ENCODE peak calls at places on chromosomes 3 and 15, in five cellular contexts. One of them, this sample, is unnamed.
A peak's percentile ranks its signal among the peaks of the same experiment; 100 is the strongest.

GRCh38 chr3:160756907-160757623 is 1.0 kb downstream of the PPM1L start:
- DNase-seq in CD8-positive, alpha-beta T cell: peak; percentile 4
- DNase-seq in kidney: peak; percentile 64
- DNase-seq in cardiac muscle cell: peak; percentile 43
- DNase-seq in breast epithelium: no peak
- DNase-seq in this sample: peak; percentile 64

GRCh38 chr15:40192942-40193341 is 32.1 kb downstream of the BUB1B start:
- DNase-seq in CD8-positive, alpha-beta T cell: no peak
- DNase-seq in kidney: no peak
- DNase-seq in cardiac muscle cell: no peak
- DNase-seq in breast epithelium: no peak
- DNase-seq in this sample: no peak

GRCh38 chr3:115022835-115023398 is 124.2 kb downstream of the ZBTB20 start:
- DNase-seq in CD8-positive, alpha-beta T cell: no peak
- DNase-seq in kidney: no peak
- DNase-seq in cardiac muscle cell: no peak
- DNase-seq in breast epithelium: no peak
- DNase-seq in this sample: no peak

GRCh38 chr3:143307613-143308183 is 188.1 kb downstream of the CHST2 start:
- DNase-seq in CD8-positive, alpha-beta T cell: no peak
- DNase-seq in kidney: no peak
- DNase-seq in cardiac muscle cell: no peak
- DNase-seq in breast epithelium: no peak
- DNase-seq in this sample: no peak

GRCh38 chr3:46356909-46357308 is 3.0 kb downstream of the CCR2 start:
- DNase-seq in CD8-positive, alpha-beta T cell: no peak
- DNase-seq in kidney: no peak
- DNase-seq in cardiac muscle cell: no peak
- DNase-seq in breast epithelium: no peak
- DNase-seq in this sample: no peak

GRCh38 chr15:92048739-92049138 is 195.2 kb downstream of the SLCO3A1 start:
- DNase-seq in CD8-positive, alpha-beta T cell: no peak
- DNase-seq in kidney: no peak
- DNase-seq in cardiac muscle cell: no peak
- DNase-seq in breast epithelium: no peak
- DNase-seq in this sample: no peak

GRCh38 chr3:172146349-172146748 is 107.0 kb downstream of the FNDC3B start:
- DNase-seq in CD8-positive, alpha-beta T cell: no peak
- DNase-seq in kidney: no peak
- DNase-seq in cardiac muscle cell: peak; percentile 52
- DNase-seq in breast epithelium: no peak
- DNase-seq in this sample: no peak

GRCh38 chr3:78751266-78751665 is 1016.5 kb downstream of the ROBO1 start:
- DNase-seq in CD8-positive, alpha-beta T cell: no peak
- DNase-seq in kidney: no peak
- DNase-seq in cardiac muscle cell: no peak
- DNase-seq in breast epithelium: no peak
- DNase-seq in this sample: no peak

GRCh38 chr15:48336940-48337339 is 5.7 kb downstream of the DUT start:
- DNase-seq in CD8-positive, alpha-beta T cell: peak; percentile 12
- DNase-seq in kidney: no peak
- DNase-seq in cardiac muscle cell: peak; percentile 23
- DNase-seq in breast epithelium: no peak
- DNase-seq in this sample: no peak

GRCh38 chr15:95192923-95193322 is 961.6 kb downstream of the MCTP2 start:
- DNase-seq in CD8-positive, alpha-beta T cell: no peak
- DNase-seq in kidney: no peak
- DNase-seq in cardiac muscle cell: no peak
- DNase-seq in breast epithelium: no peak
- DNase-seq in this sample: no peak

GRCh38 chr3:184239221-184239620 is 9.5 kb downstream of the ALG3 start:
- DNase-seq in CD8-positive, alpha-beta T cell: no peak
- DNase-seq in kidney: peak; percentile 45
- DNase-seq in cardiac muscle cell: no peak
- DNase-seq in breast epithelium: no peak
- DNase-seq in this sample: no peak

GRCh38 chr15:66515901-66516322 is 10.8 kb downstream of the ZWILCH start:
- DNase-seq in CD8-positive, alpha-beta T cell: no peak
- DNase-seq in kidney: no peak
- DNase-seq in cardiac muscle cell: no peak
- DNase-seq in breast epithelium: no peak
- DNase-seq in this sample: no peak

GRCh38 chr3:142180761-142181362 is 31.5 kb upstream of the TFDP2 start:
- DNase-seq in CD8-positive, alpha-beta T cell: peak; percentile 16
- DNase-seq in kidney: no peak
- DNase-seq in cardiac muscle cell: peak; percentile 33
- DNase-seq in breast epithelium: no peak
- DNase-seq in this sample: no peak

GRCh38 chr3:188571531-188572115 is 417.7 kb downstream of the LPP start:
- DNase-seq in CD8-positive, alpha-beta T cell: no peak
- DNase-seq in kidney: no peak
- DNase-seq in cardiac muscle cell: no peak
- DNase-seq in breast epithelium: no peak
- DNase-seq in this sample: no peak

GRCh38 chr15:62637498-62637897 is 405.0 kb upstream of the TPM1 start:
- DNase-seq in CD8-positive, alpha-beta T cell: no peak
- DNase-seq in kidney: no peak
- DNase-seq in cardiac muscle cell: no peak
- DNase-seq in breast epithelium: no peak
- DNase-seq in this sample: no peak

GRCh38 chr3:58044656-58045055 is 36.4 kb downstream of the FLNB start:
- DNase-seq in CD8-positive, alpha-beta T cell: no peak
- DNase-seq in kidney: no peak
- DNase-seq in cardiac muscle cell: no peak
- DNase-seq in breast epithelium: no peak
- DNase-seq in this sample: no peak

GRCh38 chr3:20130122-20130521 is 55.9 kb downstream of the SGO1 start:
- DNase-seq in CD8-positive, alpha-beta T cell: no peak
- DNase-seq in kidney: no peak
- DNase-seq in cardiac muscle cell: no peak
- DNase-seq in breast epithelium: no peak
- DNase-seq in this sample: no peak

GRCh38 chr3:155870945-155871745 is 695 bp downstream of the GMPS start:
- DNase-seq in CD8-positive, alpha-beta T cell: peak; percentile 40
- DNase-seq in kidney: peak; percentile 85
- DNase-seq in cardiac muscle cell: peak; percentile 56
- DNase-seq in breast epithelium: peak; percentile 34
- DNase-seq in this sample: peak; percentile 72

GRCh38 chr3:52346623-52347530 is 30.8 kb downstream of the DNAH1 start:
- DNase-seq in CD8-positive, alpha-beta T cell: no peak
- DNase-seq in kidney: peak; percentile 59
- DNase-seq in cardiac muscle cell: no peak
- DNase-seq in breast epithelium: no peak
- DNase-seq in this sample: peak; percentile 66

GRCh38 chr3:185732782-185733181 is 92.1 kb downstream of the IGF2BP2 start:
- DNase-seq in CD8-positive, alpha-beta T cell: no peak
- DNase-seq in kidney: no peak
- DNase-seq in cardiac muscle cell: no peak
- DNase-seq in breast epithelium: no peak
- DNase-seq in this sample: no peak

GRCh38 chr15:74906193-74906449 is 530 bp downstream of the FAM219B start:
- DNase-seq in CD8-positive, alpha-beta T cell: peak; percentile 22
- DNase-seq in kidney: no peak
- DNase-seq in cardiac muscle cell: peak; percentile 62
- DNase-seq in breast epithelium: no peak
- DNase-seq in this sample: peak; percentile 58

GRCh38 chr15:46344115-46344749 is 709.4 kb downstream of the SQOR start:
- DNase-seq in CD8-positive, alpha-beta T cell: no peak
- DNase-seq in kidney: no peak
- DNase-seq in cardiac muscle cell: no peak
- DNase-seq in breast epithelium: no peak
- DNase-seq in this sample: peak; percentile 3

GRCh38 chr15:73891328-73891975 is 18.1 kb downstream of the TBC1D21 start:
- DNase-seq in CD8-positive, alpha-beta T cell: no peak
- DNase-seq in kidney: peak; percentile 55
- DNase-seq in cardiac muscle cell: no peak
- DNase-seq in breast epithelium: no peak
- DNase-seq in this sample: no peak

GRCh38 chr15:81853349-81853748 is 192.5 kb downstream of the MEX3B start:
- DNase-seq in CD8-positive, alpha-beta T cell: no peak
- DNase-seq in kidney: no peak
- DNase-seq in cardiac muscle cell: no peak
- DNase-seq in breast epithelium: no peak
- DNase-seq in this sample: no peak

GRCh38 chr3:35883929-35884328 is 244.6 kb downstream of the ARPP21 start:
- DNase-seq in CD8-positive, alpha-beta T cell: no peak
- DNase-seq in kidney: no peak
- DNase-seq in cardiac muscle cell: no peak
- DNase-seq in breast epithelium: no peak
- DNase-seq in this sample: no peak

GRCh38 chr15:70956196-70956595 is 63.6 kb downstream of the LRRC49 start:
- DNase-seq in CD8-positive, alpha-beta T cell: no peak
- DNase-seq in kidney: no peak
- DNase-seq in cardiac muscle cell: no peak
- DNase-seq in breast epithelium: no peak
- DNase-seq in this sample: no peak

GRCh38 chr3:172138031-172138538 is 98.7 kb downstream of the FNDC3B start:
- DNase-seq in CD8-positive, alpha-beta T cell: no peak
- DNase-seq in kidney: no peak
- DNase-seq in cardiac muscle cell: no peak
- DNase-seq in breast epithelium: no peak
- DNase-seq in this sample: no peak

GRCh38 chr3:136444581-136444980 is 194.4 kb downstream of the PCCB start:
- DNase-seq in CD8-positive, alpha-beta T cell: no peak
- DNase-seq in kidney: no peak
- DNase-seq in cardiac muscle cell: no peak
- DNase-seq in breast epithelium: no peak
- DNase-seq in this sample: no peak

DNA sequence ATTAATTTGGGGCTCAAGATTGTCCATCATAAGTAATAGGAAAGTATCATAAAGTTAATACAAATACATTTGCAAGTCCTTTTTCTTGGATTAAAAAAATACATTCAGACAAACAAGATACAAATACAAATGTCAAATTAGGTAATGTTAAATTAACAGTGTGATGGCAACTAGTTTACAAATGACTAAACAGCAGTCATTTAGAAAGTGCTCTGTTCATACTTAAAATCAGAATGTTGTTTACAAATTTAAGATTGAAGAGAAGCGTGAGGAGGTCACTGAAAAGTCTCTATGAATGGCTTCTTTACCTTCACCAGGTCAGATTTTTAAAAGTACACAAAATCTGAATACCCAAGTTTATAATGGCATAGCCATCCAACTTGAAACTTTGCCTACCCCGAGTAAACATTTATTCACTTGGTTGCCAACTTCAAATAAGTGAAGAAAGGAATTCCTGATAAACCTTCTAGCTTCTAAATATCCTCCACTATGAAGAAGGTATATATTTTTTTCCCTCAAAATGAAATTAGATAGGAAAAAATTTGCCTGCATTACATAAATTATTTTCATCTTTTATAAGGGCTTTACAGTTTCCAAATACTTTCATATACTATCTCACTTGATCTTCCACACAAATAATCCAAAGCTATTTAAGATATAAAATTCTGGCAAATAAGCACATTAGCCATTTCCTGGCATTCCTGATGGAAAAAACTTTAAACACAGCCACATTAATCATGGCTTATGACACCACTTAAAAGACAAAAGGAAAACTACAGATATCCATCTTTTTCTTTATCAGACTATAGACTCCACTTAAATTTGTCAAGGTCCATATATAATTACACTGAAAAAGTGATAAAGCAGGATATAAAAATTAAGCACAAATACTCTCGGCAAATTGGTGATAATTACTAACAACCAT is 11.5 kb upstream of the NEK10 start:
- DNase-seq in CD8-positive, alpha-beta T cell: no peak
- DNase-seq in kidney: no peak
- DNase-seq in cardiac muscle cell: no peak
- DNase-seq in breast epithelium: no peak
- DNase-seq in this sample: no peak
- H3K36me3 ChIP-seq in CD8-positive, alpha-beta T cell: peaks cover 15% of the 10 kb centered on the region
- H3K36me3 ChIP-seq in kidney: no peaks in the 10 kb centered on the region
- H3K36me3 ChIP-seq in cardiac muscle cell: peaks cover 39% of the 10 kb centered on the region
- H3K36me3 ChIP-seq in breast epithelium: peaks cover 6% of the 10 kb centered on the region
- H3K36me3 ChIP-seq in this sample: peaks cover 50% of the 10 kb centered on the region

GRCh38 chr3:34584971-34585370 is 786.5 kb downstream of the PDCD6IP start:
- DNase-seq in CD8-positive, alpha-beta T cell: no peak
- DNase-seq in kidney: no peak
- DNase-seq in cardiac muscle cell: no peak
- DNase-seq in breast epithelium: no peak
- DNase-seq in this sample: no peak
- H3K9me3 ChIP-seq in CD8-positive, alpha-beta T cell: no peaks in the 10 kb centered on the region
- H3K9me3 ChIP-seq in kidney: no peaks in the 10 kb centered on the region
- H3K9me3 ChIP-seq in cardiac muscle cell: no peaks in the 10 kb centered on the region
- H3K9me3 ChIP-seq in breast epithelium: no peaks in the 10 kb centered on the region
- H3K9me3 ChIP-seq in this sample: no peaks in the 10 kb centered on the region

GRCh38 chr3:11655188-11655928 is 11.6 kb upstream of the VGLL4 start:
- DNase-seq in CD8-positive, alpha-beta T cell: no peak
- DNase-seq in kidney: no peak
- DNase-seq in cardiac muscle cell: peak; percentile 39
- DNase-seq in breast epithelium: no peak
- DNase-seq in this sample: no peak
- TF ChIP-seq CTCF in CD8-positive, alpha-beta T cell: no peak
- TF ChIP-seq CTCF in kidney: no peak
- TF ChIP-seq CTCF in cardiac muscle cell: peak; percentile 51
- TF ChIP-seq CTCF in breast epithelium: no peak
- TF ChIP-seq CTCF in this sample: no peak

GRCh38 chr15:44495562-44495961 is 41.4 kb upstream of the EIF3J start:
- DNase-seq in CD8-positive, alpha-beta T cell: no peak
- DNase-seq in kidney: no peak
- DNase-seq in cardiac muscle cell: no peak
- DNase-seq in breast epithelium: no peak
- DNase-seq in this sample: no peak

GRCh38 chr15:44489464-44489863 is 47.5 kb upstream of the EIF3J start:
- DNase-seq in CD8-positive, alpha-beta T cell: no peak
- DNase-seq in kidney: no peak
- DNase-seq in cardiac muscle cell: no peak
- DNase-seq in breast epithelium: no peak
- DNase-seq in this sample: no peak

GRCh38 chr15:44492672-44493071 is 44.3 kb upstream of the EIF3J start:
- DNase-seq in CD8-positive, alpha-beta T cell: no peak
- DNase-seq in kidney: no peak
- DNase-seq in cardiac muscle cell: no peak
- DNase-seq in breast epithelium: no peak
- DNase-seq in this sample: no peak

GRCh38 chr15:44490628-44491027 is 46.3 kb upstream of the EIF3J start:
- DNase-seq in CD8-positive, alpha-beta T cell: no peak
- DNase-seq in kidney: no peak
- DNase-seq in cardiac muscle cell: no peak
- DNase-seq in breast epithelium: no peak
- DNase-seq in this sample: no peak

DNA sequence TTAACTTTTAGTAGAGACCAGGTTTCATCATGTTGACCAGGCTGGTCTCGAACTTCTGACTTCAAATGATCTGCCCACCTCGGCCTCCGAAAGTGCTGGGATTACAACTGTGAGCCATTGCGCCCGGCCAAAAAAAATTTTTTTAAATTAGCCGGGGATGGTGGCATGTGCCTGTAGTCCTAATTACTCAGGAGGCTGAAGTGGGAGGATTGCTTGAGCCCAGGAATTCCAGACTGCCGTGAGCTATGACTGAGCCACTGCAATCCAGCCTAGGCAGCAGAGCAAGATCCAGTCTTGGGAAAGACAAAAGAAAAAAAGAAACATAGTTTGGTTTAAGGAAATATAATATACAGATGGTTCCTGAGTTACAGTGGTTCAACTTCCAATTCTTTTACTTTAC is 44.9 kb upstream of the EIF3J start:
- DNase-seq in CD8-positive, alpha-beta T cell: no peak
- DNase-seq in kidney: no peak
- DNase-seq in cardiac muscle cell: no peak
- DNase-seq in breast epithelium: no peak
- DNase-seq in this sample: no peak
- H3K36me3 ChIP-seq in CD8-positive, alpha-beta T cell: peaks cover 24% of the 10 kb centered on the region
- H3K36me3 ChIP-seq in kidney: peaks cover 2% of the 10 kb centered on the region
- H3K36me3 ChIP-seq in cardiac muscle cell: peaks cover 35% of the 10 kb centered on the region
- H3K36me3 ChIP-seq in breast epithelium: no peaks in the 10 kb centered on the region
- H3K36me3 ChIP-seq in this sample: no peaks in the 10 kb centered on the region

GRCh38 chr15:27114440-27114839 is 143.5 kb downstream of the GABRG3 start:
- DNase-seq in CD8-positive, alpha-beta T cell: no peak
- DNase-seq in kidney: no peak
- DNase-seq in cardiac muscle cell: no peak
- DNase-seq in breast epithelium: no peak
- DNase-seq in this sample: no peak
- H3K9me3 ChIP-seq in CD8-positive, alpha-beta T cell: no peaks in the 10 kb centered on the region
- H3K9me3 ChIP-seq in kidney: no peaks in the 10 kb centered on the region
- H3K9me3 ChIP-seq in cardiac muscle cell: no peaks in the 10 kb centered on the region
- H3K9me3 ChIP-seq in breast epithelium: no peaks in the 10 kb centered on the region
- H3K9me3 ChIP-seq in this sample: peaks cover 4% of the 10 kb centered on the region

This sample was measured in left lung.